ENCODE peak calls at places on chromosomes 11 and 22, in four cellular contexts. O is pancreas, Y is K562, D is WERI-Rb-1. X is an unnamed sample. For H3K36me3 and H3K9me3, the result is how much of the 10 kb centered on the place peaks cover.

GRCh38 chr11:124841186-124841585 is 24.0 kb upstream of the ROBO3 start:
- DNase-seq in O (no peak), Y (no peak), D (no peak), X (no peak)

GRCh38 chr11:40129276-40129675 is 1330.2 kb downstream of the LRRC4C start:
- DNase-seq in O (no peak), Y (no peak), D (no peak), X (no peak)

GRCh38 chr11:2780850-2781412 is 81.1 kb upstream of the KCNQ1OT1 start:
- DNase-seq in O (no peak), Y (no peak), D (no peak), X (no peak)

GRCh38 chr11:629237-629583 is 2.2 kb upstream of the SCT start:
- DNase-seq in O (no peak), Y (no peak), D (peak), X (no peak)

GRCh38 chr11:114604179-114604813 is 8.7 kb upstream of the NXPE4 start:
- DNase-seq in O (no peak), Y (no peak), D (no peak), X (no peak)

GRCh38 chr22:25193548-25193947 is 6.1 kb upstream of the CRYBB3 start:
- DNase-seq in O (no peak), Y (no peak), D (no peak), X (no peak)

GRCh38 chr22:25548866-25549464 is 15.5 kb upstream of the GRK3 start:
- DNase-seq in O (no peak), Y (no peak), D (no peak), X (no peak)

GRCh38 chr22:23673826-23674690 is 16.8 kb upstream of the RGL4 start:
- DNase-seq in O (no peak), Y (peak), D (peak), X (no peak)

GRCh38 chr11:120211522-120212258 is 858 bp downstream of the OAF start:
- DNase-seq in O (no peak), Y (peak), D (no peak), X (no peak)

GRCh38 chr11:1480555-1481482 is 5.8 kb downstream of the MOB2 start:
- DNase-seq in O (no peak), Y (no peak), D (no peak), X (no peak)

GRCh38 chr22:27004434-27004833 is 347.0 kb downstream of the MIAT start:
- DNase-seq in O (no peak), Y (peak), D (no peak), X (no peak)

GRCh38 chr11:59822989-59823566 is 12.5 kb upstream of the MRPL16 start:
- DNase-seq in O (peak), Y (peak), D (peak), X (no peak)

GRCh38 chr11:115695677-115696451 is 191.6 kb upstream of the CADM1 start:
- DNase-seq in O (no peak), Y (no peak), D (peak), X (no peak)

GRCh38 chr22:40707154-40707553 is 27.9 kb downstream of the MCHR1 start:
- DNase-seq in O (no peak), Y (no peak), D (no peak), X (no peak)

GRCh38 chr22:20017622-20017958 is 967 bp upstream of the ARVCF start:
- DNase-seq in O (no peak), Y (no peak), D (no peak), X (no peak)

GRCh38 chr11:6443269-6444003 is 2.6 kb upstream of the HPX start:
- DNase-seq in O (peak), Y (peak), D (peak), X (no peak)

GRCh38 chr22:38203855-38204497 is 2.2 kb downstream of the MAFF start:
- DNase-seq in O (no peak), Y (no peak), D (no peak), X (no peak)

GRCh38 chr22:29341849-29342127 is 26.3 kb upstream of the RASL10A start:
- DNase-seq in O (no peak), Y (no peak), D (no peak), X (no peak)
- H3K36me3 ChIP-seq in O (under half), Y (half or more), D (half or more), X (half or more)

GRCh38 chr11:43556892-43557291 is 123.6 kb upstream of the HSD17B12 start:
- DNase-seq in O (no peak), Y (no peak), D (no peak), X (no peak)

GRCh38 chr11:43556269-43556668 is 124.3 kb upstream of the HSD17B12 start:
- DNase-seq in O (no peak), Y (no peak), D (no peak), X (no peak)

GRCh38 chr11:43554148-43554473 is 126.4 kb upstream of the HSD17B12 start:
- DNase-seq in O (no peak), Y (no peak), D (no peak), X (no peak)

GRCh38 chr11:43557553-43558031 is 122.9 kb upstream of the HSD17B12 start:
- DNase-seq in O (no peak), Y (no peak), D (no peak), X (no peak)

GRCh38 chr11:43555811-43556210 is 124.7 kb upstream of the HSD17B12 start:
- DNase-seq in O (peak), Y (no peak), D (no peak), X (no peak)
- H3K27ac ChIP-seq in O (no peak), Y (no peak), D (no peak), X (no peak)

DNA sequence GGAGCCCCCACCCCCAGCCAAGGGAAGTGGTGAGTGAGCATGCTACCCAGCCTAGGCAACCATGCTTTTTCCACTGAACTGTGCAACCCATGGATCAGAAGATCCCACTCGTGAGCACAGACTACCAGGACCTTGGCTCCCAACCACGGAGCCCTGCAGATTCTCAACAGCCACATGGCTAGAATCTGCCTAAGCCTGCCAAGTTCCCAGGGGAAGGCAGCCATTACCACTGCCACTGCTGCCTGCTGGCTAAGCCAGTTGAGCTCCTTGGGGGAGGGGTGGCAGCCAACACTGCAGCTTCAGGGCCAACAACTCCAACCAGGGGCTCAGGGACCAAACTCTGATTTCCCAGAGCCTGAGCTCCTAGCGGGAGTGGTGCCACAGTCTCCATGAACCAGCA is 195.8 kb downstream of the DLG2 start:
- DNase-seq in O (no peak), Y (no peak), D (no peak), X (no peak)
- H3K9me3 ChIP-seq in O (under half), Y (under half), D (under half), X (half or more)

DNA sequence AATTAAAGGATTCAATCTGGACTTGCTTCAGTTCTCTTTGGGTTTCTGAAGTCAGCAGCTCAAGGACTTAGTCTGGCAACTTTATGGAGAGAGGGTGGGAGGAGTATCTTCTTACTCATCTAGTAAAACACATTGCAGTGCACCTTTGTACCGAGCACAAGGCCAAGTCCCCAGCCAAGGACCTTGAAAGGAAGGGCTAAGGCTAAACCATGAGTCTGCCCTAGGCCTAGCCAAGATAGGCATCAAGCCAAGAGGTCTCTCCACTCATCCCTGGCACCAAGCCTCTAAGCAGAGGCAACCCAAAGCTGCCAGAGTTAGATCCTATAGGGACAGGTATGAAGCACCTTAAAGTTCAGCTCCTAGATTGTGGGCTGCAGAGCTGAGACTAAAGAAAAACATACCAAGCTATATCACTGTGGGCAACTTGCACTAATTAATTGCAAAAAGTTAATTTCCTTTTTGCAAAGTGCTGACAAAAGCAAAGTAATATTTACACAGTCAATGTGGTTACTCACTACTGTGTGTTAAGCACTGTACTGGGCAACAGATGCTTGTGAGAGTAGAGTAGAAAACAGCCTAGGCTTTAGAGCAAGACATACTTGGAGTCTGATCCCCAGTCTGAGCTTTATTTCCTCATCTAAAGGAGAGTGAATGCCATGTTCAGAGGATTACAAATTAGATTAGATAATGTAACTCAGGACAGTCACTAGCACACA is 7.3 kb downstream of the COA4 start:
- DNase-seq in O (no peak), Y (no peak), D (no peak), X (no peak)
- H3K36me3 ChIP-seq in O (under half), Y (under half), D (under half), X (under half)

DNA sequence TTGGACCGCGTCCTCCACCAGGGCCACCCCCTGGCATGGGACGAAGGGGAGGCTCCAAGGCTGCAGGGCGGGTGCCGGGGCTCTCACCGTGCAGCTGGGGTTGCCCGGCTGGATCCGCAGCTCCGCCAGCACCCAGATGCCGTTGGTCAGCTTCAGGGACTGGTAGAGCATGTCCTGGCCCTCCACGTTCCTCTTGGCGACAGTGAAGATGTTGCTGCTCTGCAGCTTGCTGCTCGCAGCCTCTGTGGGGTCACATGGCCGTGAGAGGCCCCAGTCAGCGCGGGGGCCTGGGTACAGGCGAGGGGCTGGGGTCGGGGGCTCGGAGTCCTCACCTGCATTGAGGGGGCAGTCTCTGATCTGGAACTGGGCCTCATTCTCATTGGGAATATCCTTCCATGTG is 14.8 kb upstream of the RASL10A start:
- DNase-seq in O (no peak), Y (no peak), D (no peak), X (no peak)
- H3K27ac ChIP-seq in O (no peak), Y (no peak), D (no peak), X (no peak)

GRCh38 chr11:65965986-65966762 is 4.6 kb downstream of the SART1 start:
- DNase-seq in O (no peak), Y (no peak), D (no peak), X (no peak)
- H3K9me3 ChIP-seq in O (under half), Y (under half), D (under half), X (under half)

X was measured in ascending aorta.